ENCODE peak calls at places on chromosomes 5 and 9, in five cellular contexts. M is transverse colon, P is neural crest cell, V is suprapubic skin, C is BE2C. N is an unnamed sample.

GRCh38 chr9:9061599-9061998 is 1262.0 kb upstream of the DMAC1 start:
- DNase-seq in M (no peak), P (no peak), V (no peak), C (no peak), N (no peak)

GRCh38 chr9:76365028-76365427 is 29.2 kb downstream of the RFK start:
- DNase-seq in M (no peak), P (no peak), V (no peak), C (no peak), N (no peak)

GRCh38 chr5:42843675-42844292 is 32.1 kb upstream of the SELENOP start:
- DNase-seq in M (no peak), P (no peak), V (no peak), C (no peak), N (no peak)

GRCh38 chr5:178234753-178235599 is 2.4 kb upstream of the PHYKPL start:
- DNase-seq in M (peak; percentile 84), P (peak; percentile 93), V (peak; percentile 87), C (peak; percentile 84), N (peak; percentile 81)

GRCh38 chr5:442335-443238 is at the start of gene EXOC3:
- DNase-seq in M (peak; percentile 82), P (peak; percentile 70), V (peak; percentile 84), C (peak; percentile 88), N (no peak)

GRCh38 chr5:124860271-124860670 is 113.8 kb upstream of the ZNF608 start:
- DNase-seq in M (no peak), P (no peak), V (no peak), C (peak; percentile 69), N (no peak)

GRCh38 chr5:61931236-61931635 is 374.8 kb upstream of the KIF2A start:
- DNase-seq in M (no peak), P (no peak), V (no peak), C (no peak), N (no peak)

GRCh38 chr9:134776080-134776796 is 104.4 kb upstream of the FCN2 start:
- DNase-seq in M (no peak), P (no peak), V (no peak), C (no peak), N (no peak)

GRCh38 chr5:134846641-134846960 is 833 bp downstream of the C5orf24 start:
- DNase-seq in M (peak; percentile 11), P (no peak), V (no peak), C (peak; percentile 15), N (no peak)

GRCh38 chr9:98783518-98784226 is 12.7 kb downstream of the ANKS6 start:
- DNase-seq in M (no peak), P (no peak), V (no peak), C (no peak), N (no peak)

GRCh38 chr9:34653131-34653530 is 1.1 kb downstream of the IL11RA start:
- DNase-seq in M (no peak), P (no peak), V (no peak), C (no peak), N (no peak)

GRCh38 chr5:14204011-14204670 is 61.0 kb downstream of the TRIO start:
- DNase-seq in M (no peak), P (no peak), V (no peak), C (no peak), N (no peak)

GRCh38 chr9:83964973-83965349 is 15.1 kb downstream of the HNRNPK start:
- DNase-seq in M (no peak), P (peak; percentile 9), V (no peak), C (no peak), N (no peak)

GRCh38 chr9:111298831-111299603 is 31.0 kb downstream of the OR2K2 start:
- DNase-seq in M (peak; percentile 11), P (no peak), V (peak; percentile 81), C (no peak), N (no peak)

GRCh38 chr9:108664309-108665255 is 191.2 kb downstream of the ACTL7B start:
- DNase-seq in M (peak; percentile 8), P (no peak), V (no peak), C (no peak), N (no peak)

GRCh38 chr9:124786881-124787573 is 10.1 kb downstream of the OLFML2A start:
- DNase-seq in M (peak; percentile 7), P (no peak), V (peak; percentile 52), C (no peak), N (peak; percentile 90)

GRCh38 chr5:92147792-92148191 is 764.7 kb upstream of the ARRDC3 start:
- DNase-seq in M (no peak), P (no peak), V (no peak), C (no peak), N (no peak)

DNA sequence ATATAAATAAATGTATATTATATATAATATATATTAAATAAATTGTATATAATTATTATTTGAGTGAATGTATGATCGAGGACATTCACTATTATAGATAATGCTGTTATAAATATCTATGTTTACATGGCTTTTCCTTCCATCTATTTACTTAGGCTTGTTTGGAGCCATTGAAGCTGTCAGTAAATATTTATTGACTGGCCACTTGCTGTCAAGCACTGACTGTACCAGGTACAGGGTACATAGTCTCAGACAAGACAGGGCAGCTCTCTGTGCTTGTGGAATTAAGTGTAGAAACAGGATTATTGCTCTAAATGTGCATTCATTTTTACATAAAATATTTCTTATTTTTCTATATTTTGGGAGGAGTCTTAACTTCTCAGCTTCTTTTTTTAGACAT is 16.4 kb downstream of the FAXDC2 start:
- DNase-seq in M (no peak), P (no peak), V (no peak), C (no peak), N (no peak)
- TF ChIP-seq CTCF in M (no peak), P (no peak), V (no peak), C (no peak), N (no peak)

DNA sequence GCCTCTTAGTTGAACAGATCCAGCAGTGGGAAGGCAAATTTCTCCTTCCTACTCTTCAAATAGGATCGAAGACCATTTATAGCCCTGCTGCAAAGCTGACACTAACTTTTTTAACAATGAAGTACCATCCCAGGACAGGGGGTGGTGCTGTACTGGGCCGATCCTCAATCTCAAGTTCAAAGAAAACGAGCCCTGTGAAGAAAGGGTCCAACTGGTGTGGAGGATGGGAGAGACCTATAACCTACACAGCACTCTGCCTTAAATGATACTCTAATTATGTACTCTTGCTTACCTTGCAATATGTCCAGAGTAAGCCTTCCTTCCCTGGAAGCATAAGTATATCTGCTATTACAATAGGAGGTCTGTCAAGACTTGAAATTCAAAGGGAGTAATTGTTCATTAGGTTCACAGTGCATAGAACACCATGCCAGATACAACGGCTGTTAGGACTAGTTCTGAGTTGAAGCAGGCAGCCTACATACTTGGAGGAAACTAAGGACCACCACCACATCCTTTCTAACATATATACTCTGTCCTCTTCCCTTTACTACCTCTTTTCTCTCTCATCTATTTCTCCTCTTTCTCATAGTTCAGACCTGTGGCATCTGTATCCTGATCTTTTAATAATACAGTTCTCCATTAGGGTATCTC is 6.2 kb downstream of the ETF1 start:
- DNase-seq in M (no peak), P (no peak), V (no peak), C (no peak), N (no peak)
- TF ChIP-seq CTCF in M (no peak), P (peak; percentile 52), V (no peak), C (peak; percentile 48), N (peak; percentile 68)

GRCh38 chr9:96400132-96400910 is 16.8 kb upstream of the SLC35D2 start:
- DNase-seq in M (no peak), P (no peak), V (no peak), C (no peak), N (no peak)

GRCh38 chr9:96399335-96399633 is 15.8 kb upstream of the SLC35D2 start:
- DNase-seq in M (no peak), P (no peak), V (no peak), C (no peak), N (no peak)

GRCh38 chr9:96395964-96396363 is 12.5 kb upstream of the SLC35D2 start:
- DNase-seq in M (no peak), P (no peak), V (no peak), C (no peak), N (no peak)

GRCh38 chr9:96394832-96395496 is 11.5 kb upstream of the SLC35D2 start:
- DNase-seq in M (no peak), P (no peak), V (no peak), C (no peak), N (no peak)

GRCh38 chr9:96398582-96399334 is 15.2 kb upstream of the SLC35D2 start:
- DNase-seq in M (no peak), P (no peak), V (no peak), C (no peak), N (no peak)
- TF ChIP-seq CTCF in M (no peak), P (no peak), V (no peak), C (no peak), N (no peak)

DNA sequence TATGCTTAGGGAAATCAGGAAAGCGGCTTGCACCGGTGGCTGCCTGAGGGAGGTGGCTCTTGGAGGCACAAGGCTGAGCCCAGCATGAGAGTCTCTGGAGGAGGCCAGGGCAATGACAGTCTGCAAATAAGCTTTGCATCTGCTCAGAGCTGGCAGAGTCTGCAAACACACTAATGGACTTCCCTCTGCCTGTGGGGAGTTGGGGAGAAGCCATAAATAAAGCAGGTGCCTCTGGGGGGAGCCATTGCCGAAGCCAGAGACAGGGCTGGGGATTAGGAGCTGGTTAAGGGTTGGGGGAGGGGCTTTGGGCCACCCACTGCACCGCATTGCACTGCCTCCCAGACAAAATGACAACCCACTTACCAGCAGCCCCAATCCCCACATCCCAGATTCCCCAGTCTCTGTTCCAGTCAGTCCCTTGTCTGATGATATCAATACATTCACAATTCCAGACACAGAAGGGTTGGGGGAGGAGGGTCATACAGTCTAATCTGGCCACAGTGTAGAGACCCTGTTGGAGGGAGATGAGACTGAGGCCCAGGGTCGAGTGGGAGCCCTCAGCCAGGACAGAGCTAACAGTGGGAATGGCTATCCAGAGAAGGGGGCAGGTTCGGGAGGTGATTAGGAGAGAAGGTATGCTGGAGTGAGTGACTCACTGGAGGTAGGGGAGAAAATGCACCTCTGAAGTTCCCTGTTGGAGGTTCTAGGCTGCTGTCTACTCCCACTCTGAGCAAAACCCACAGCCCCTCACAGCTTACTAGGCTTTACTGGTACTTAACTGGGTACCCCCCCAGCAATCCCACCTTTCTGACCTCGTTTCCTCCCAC is 53.7 kb downstream of the PAX5 start:
- DNase-seq in M (no peak), P (peak; percentile 22), V (no peak), C (peak; percentile 83), N (no peak)
- TF ChIP-seq CTCF in M (no peak), P (no peak), V (no peak), C (peak; percentile 49), N (peak; percentile 33)

GRCh38 chr9:21904776-21905175 is 89.4 kb downstream of the CDKN2A start:
- DNase-seq in M (no peak), P (no peak), V (no peak), C (no peak), N (no peak)
- TF ChIP-seq CTCF in M (no peak), P (no peak), V (no peak), C (no peak), N (peak; percentile 32)

GRCh38 chr5:79011219-79011836 is 26.2 kb upstream of the ARSB start:
- DNase-seq in M (no peak), P (no peak), V (no peak), C (no peak), N (no peak)
- TF ChIP-seq CTCF in M (no peak), P (no peak), V (no peak), C (peak; percentile 20), N (peak; percentile 23)

N was measured in chondrocyte.